ENCODE peak calls at places on chromosomes 11 and 22, in seven cellular contexts. A is CD8-positive, alpha-beta memory T cell; I is thyroid gland; S is uterus; P is kidney; L is lower lobe of right lung; E is CD4-positive, CD25-positive, alpha-beta regulatory T cell. H is an unnamed sample. For H3K4me1, the result is how much of the 10 kb centered on the place peaks cover.

GRCh38 chr11:46106530-46107407 is 14.5 kb downstream of the PHF21A start:
- DNase-seq in A (no peak), I (no peak), S (no peak), P (no peak), L (no peak), E (no peak), H (no peak)

GRCh38 chr22:42282252-42282942 is 11.9 kb upstream of the TCF20 start:
- DNase-seq in A (no peak), I (no peak), S (no peak), P (peak), L (peak), E (no peak), H (no peak)

GRCh38 chr11:10379022-10379421 is 74.1 kb downstream of the ADM start:
- DNase-seq in A (no peak), I (no peak), S (no peak), P (no peak), L (no peak), E (no peak), H (no peak)

GRCh38 chr11:116986521-116987105 is 111.6 kb downstream of the SIK3 start:
- DNase-seq in A (no peak), I (no peak), S (no peak), P (no peak), L (no peak), E (no peak), H (no peak)

GRCh38 chr11:102879801-102880200 is 5.0 kb upstream of the MMP12 start:
- DNase-seq in A (no peak), I (no peak), S (no peak), P (no peak), L (no peak), E (no peak), H (no peak)

GRCh38 chr22:39808087-39808486 is 85.5 kb downstream of the ENTHD1 start:
- DNase-seq in A (no peak), I (peak), S (no peak), P (no peak), L (no peak), E (no peak), H (no peak)

GRCh38 chr22:23391022-23391421 is 189.1 kb downstream of the IGLL1 start:
- DNase-seq in A (no peak), I (no peak), S (no peak), P (no peak), L (peak), E (no peak), H (no peak)

GRCh38 chr22:46353483-46354105 is 18.1 kb downstream of the TRMU start:
- DNase-seq in A (no peak), I (no peak), S (no peak), P (peak), L (no peak), E (no peak), H (no peak)

GRCh38 chr11:63670738-63671321 is 346 bp downstream of the ATL3 start:
- DNase-seq in A (peak), I (peak), S (peak), P (no peak), L (peak), E (peak), H (no peak)

GRCh38 chr11:23765862-23766261 is 731.0 kb upstream of the LUZP2 start:
- DNase-seq in A (no peak), I (no peak), S (no peak), P (no peak), L (no peak), E (no peak), H (no peak)

GRCh38 chr11:20093775-20094174 is 66.5 kb downstream of the DBX1 start:
- DNase-seq in A (no peak), I (no peak), S (no peak), P (no peak), L (no peak), E (no peak), H (no peak)

GRCh38 chr22:47225931-47226633 is 463.6 kb downstream of the TBC1D22A start:
- DNase-seq in A (no peak), I (no peak), S (no peak), P (no peak), L (no peak), E (no peak), H (no peak)

GRCh38 chr11:17992916-17993315 is 19.9 kb downstream of the SERGEF start:
- DNase-seq in A (no peak), I (peak), S (no peak), P (no peak), L (no peak), E (no peak), H (no peak)

GRCh38 chr11:122797651-122798050 is 40.6 kb upstream of the CRTAM start:
- DNase-seq in A (no peak), I (no peak), S (no peak), P (no peak), L (no peak), E (no peak), H (no peak)

GRCh38 chr11:9132203-9132878 is 40.9 kb upstream of the SCUBE2 start:
- DNase-seq in A (no peak), I (no peak), S (no peak), P (no peak), L (no peak), E (no peak), H (no peak)

GRCh38 chr22:26474687-26475086 is 8.9 kb downstream of the HPS4 start:
- DNase-seq in A (no peak), I (no peak), S (no peak), P (no peak), L (no peak), E (no peak), H (no peak)

GRCh38 chr11:36635463-36635862 is 37.4 kb upstream of the RAG2 start:
- DNase-seq in A (no peak), I (peak), S (no peak), P (no peak), L (no peak), E (no peak), H (no peak)

GRCh38 chr11:116882386-116882785 is 45.0 kb upstream of the APOA1 start:
- DNase-seq in A (no peak), I (no peak), S (no peak), P (no peak), L (no peak), E (no peak), H (no peak)

GRCh38 chr11:862704-863388 is 20.2 kb downstream of the TSPAN4 start:
- DNase-seq in A (no peak), I (no peak), S (no peak), P (no peak), L (no peak), E (no peak), H (no peak)

GRCh38 chr11:70142171-70142875 is 60.8 kb upstream of the FADD start:
- DNase-seq in A (no peak), I (no peak), S (no peak), P (no peak), L (no peak), E (no peak), H (no peak)

GRCh38 chr11:120827820-120828219 is 196.1 kb upstream of the TBCEL start:
- DNase-seq in A (no peak), I (no peak), S (no peak), P (no peak), L (no peak), E (no peak), H (no peak)

GRCh38 chr11:69030324-69030723 is 17.3 kb upstream of the MRGPRF start:
- DNase-seq in A (no peak), I (no peak), S (no peak), P (no peak), L (no peak), E (no peak), H (no peak)

GRCh38 chr11:77424639-77425038 is 49.3 kb downstream of the PAK1 start:
- DNase-seq in A (no peak), I (no peak), S (no peak), P (no peak), L (no peak), E (no peak), H (no peak)

GRCh38 chr22:23522642-23523251 is 57.3 kb downstream of the IGLL1 start:
- DNase-seq in A (no peak), I (peak), S (no peak), P (peak), L (peak), E (no peak), H (no peak)

GRCh38 chr11:128757886-128758612 is 64.2 kb downstream of the FLI1 start:
- DNase-seq in A (no peak), I (no peak), S (no peak), P (no peak), L (no peak), E (no peak), H (no peak)

GRCh38 chr11:2193099-2193886 is 21.7 kb upstream of the TH start:
- DNase-seq in A (no peak), I (no peak), S (no peak), P (no peak), L (no peak), E (no peak), H (no peak)

GRCh38 chr11:33329705-33330329 is 72.6 kb downstream of the HIPK3 start:
- DNase-seq in A (no peak), I (peak), S (no peak), P (no peak), L (no peak), E (peak), H (no peak)

GRCh38 chr22:17891427-17892167 is 117.3 kb upstream of the BID start:
- DNase-seq in A (no peak), I (peak), S (no peak), P (no peak), L (no peak), E (no peak), H (no peak)

GRCh38 chr22:28016781-28017557 is 97.9 kb upstream of the PITPNB start:
- DNase-seq in A (no peak), I (no peak), S (peak), P (no peak), L (peak), E (no peak), H (no peak)

GRCh38 chr11:30321321-30321720 is 1.6 kb upstream of the ARL14EP start:
- DNase-seq in A (no peak), I (no peak), S (no peak), P (no peak), L (no peak), E (no peak), H (no peak)

GRCh38 chr22:49026476-49027121 is 801.1 kb downstream of the BRD1 start:
- DNase-seq in A (no peak), I (no peak), S (no peak), P (peak), L (peak), E (no peak), H (no peak)

GRCh38 chr11:3859373-3859881 is 4.0 kb downstream of the STIM1 start:
- DNase-seq in A (no peak), I (peak), S (no peak), P (no peak), L (no peak), E (no peak), H (no peak)

GRCh38 chr11:3856856-3857553 is 1.5 kb downstream of the STIM1 start:
- DNase-seq in A (no peak), I (no peak), S (no peak), P (no peak), L (no peak), E (no peak), H (no peak)

GRCh38 chr11:3857628-3858027 is 2.2 kb downstream of the STIM1 start:
- DNase-seq in A (no peak), I (no peak), S (no peak), P (no peak), L (no peak), E (no peak), H (no peak)

GRCh38 chr11:3861698-3862097 is 6.2 kb downstream of the STIM1 start:
- DNase-seq in A (no peak), I (no peak), S (no peak), P (no peak), L (no peak), E (no peak), H (no peak)

GRCh38 chr11:3860360-3860759 is 4.9 kb downstream of the STIM1 start:
- DNase-seq in A (no peak), I (no peak), S (no peak), P (no peak), L (no peak), E (no peak), H (no peak)
- H3K4me1 ChIP-seq in A (half or more), I (half or more), S (under half), P (under half), L (half or more), E (half or more), H (half or more)

DNA sequence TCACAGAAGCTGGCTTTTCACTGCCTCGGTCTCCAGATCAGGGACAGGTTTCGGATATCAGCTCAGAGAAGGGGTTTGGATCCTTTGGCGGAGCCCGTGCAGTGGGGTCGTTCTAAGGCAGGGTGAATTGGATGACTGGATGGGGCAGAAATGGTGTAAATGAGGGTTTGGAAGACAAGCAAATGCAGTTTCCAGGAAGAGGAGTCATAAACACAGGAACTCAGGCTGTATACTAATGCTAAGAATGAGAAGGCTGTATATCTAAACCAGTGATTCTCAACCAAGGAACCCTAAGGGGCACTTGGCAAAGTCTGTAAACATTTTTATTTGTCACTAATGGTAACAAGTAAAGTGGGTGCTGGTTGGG is 896.5 kb downstream of the KCNA4 start:
- DNase-seq in A (no peak), I (no peak), S (no peak), P (no peak), L (no peak), E (no peak), H (no peak)
- H3K4me1 ChIP-seq in A (under half), I (under half), S (under half), P (under half), L (under half), E (under half), H (under half)

DNA sequence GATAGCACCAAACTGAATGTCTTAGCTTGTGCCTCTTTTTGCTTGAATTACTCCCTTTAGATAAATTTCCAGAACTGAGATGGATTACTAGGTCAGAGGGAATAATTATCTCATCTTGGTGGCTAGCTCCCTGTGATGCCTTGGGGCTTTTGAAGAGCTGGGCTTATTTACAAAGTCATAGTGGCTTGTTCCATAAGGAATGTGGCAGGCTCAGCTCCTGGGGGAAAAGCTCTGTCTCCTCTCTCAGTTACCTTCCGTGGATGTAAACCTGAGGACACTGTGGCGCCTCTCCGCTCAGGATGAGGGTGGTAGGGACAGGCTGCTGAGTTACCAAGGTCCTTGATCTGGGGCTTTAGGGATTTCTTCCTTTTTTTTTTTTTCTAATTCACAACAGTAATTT is 121.7 kb downstream of the PARVA start:
- DNase-seq in A (no peak), I (no peak), S (no peak), P (no peak), L (no peak), E (no peak), H (no peak)
- H3K4me1 ChIP-seq in A (under half), I (under half), S (under half), P (under half), L (under half), E (under half), H (under half)

GRCh38 chr11:114140826-114141225 is 81.3 kb downstream of the ZBTB16 start:
- DNase-seq in A (no peak), I (no peak), S (no peak), P (no peak), L (no peak), E (no peak), H (no peak)
- H3K4me1 ChIP-seq in A (under half), I (half or more), S (under half), P (under half), L (half or more), E (under half), H (half or more)